ENCODE peak calls at places on chromosomes 7 and 10, in nine cellular contexts. O is mesenchymal stem cell, S is neural progenitor cell, P is lung, E is adrenal gland, Z is PC-9, U is upper lobe of right lung, B is breast epithelium, J is ovary. L is an unnamed sample.
A peak's percentile ranks its signal among the peaks of the same experiment; 100 is the strongest.

GRCh38 chr10:60048146-60048545 is 141.8 kb upstream of the CCDC6 start:
- DNase-seq in O (peak; percentile 13), S (peak; percentile 80), P (no peak), E (no peak), Z (peak; percentile 51), U (no peak), B (no peak), J (no peak), L (no peak)

GRCh38 chr10:132405463-132405991 is 8.5 kb downstream of the PWWP2B start:
- DNase-seq in O (no peak), S (no peak), P (no peak), E (no peak), Z (no peak), U (no peak), B (no peak), J (no peak), L (no peak)

GRCh38 chr10:114526112-114526496 is 121.8 kb upstream of the AFAP1L2 start:
- DNase-seq in O (peak; percentile 71), S (no peak), P (no peak), E (no peak), Z (no peak), U (no peak), B (no peak), J (no peak), L (no peak)

GRCh38 chr7:151736403-151736909 is 140.5 kb downstream of the PRKAG2 start:
- DNase-seq in O (peak; percentile 99), S (peak; percentile 65), P (peak; percentile 59), E (peak; percentile 69), Z (peak; percentile 90), U (no peak), B (peak; percentile 85), J (peak; percentile 65), L (peak; percentile 87)

GRCh38 chr10:90859321-90859751 is 1.5 kb upstream of the HTR7 start:
- DNase-seq in O (peak; percentile 86), S (no peak), P (no peak), E (no peak), Z (no peak), U (no peak), B (no peak), J (no peak), L (no peak)

GRCh38 chr10:97612386-97612785 is 20.9 kb downstream of the MORN4 start:
- DNase-seq in O (peak; percentile 51), S (peak; percentile 41), P (no peak), E (no peak), Z (peak; percentile 10), U (no peak), B (no peak), J (no peak), L (no peak)

GRCh38 chr10:72285972-72286521 is 12.3 kb downstream of the DDIT4 start:
- DNase-seq in O (no peak), S (no peak), P (no peak), E (no peak), Z (no peak), U (no peak), B (no peak), J (no peak), L (no peak)

GRCh38 chr10:101961591-101962498 is 94.1 kb downstream of the ARMH3 start:
- DNase-seq in O (peak; percentile 50), S (no peak), P (peak; percentile 71), E (peak; percentile 87), Z (no peak), U (no peak), B (no peak), J (no peak), L (no peak)

GRCh38 chr7:88312061-88312663 is 5.5 kb upstream of the STEAP4 start:
- DNase-seq in O (no peak), S (no peak), P (peak; percentile 38), E (peak; percentile 54), Z (no peak), U (no peak), B (no peak), J (no peak), L (peak; percentile 80)

GRCh38 chr10:91681361-91682276 is 48.7 kb upstream of the PPP1R3C start:
- DNase-seq in O (no peak), S (no peak), P (no peak), E (no peak), Z (no peak), U (no peak), B (peak; percentile 63), J (no peak), L (no peak)

GRCh38 chr7:108017776-108018151 is 14.8 kb upstream of the LAMB1 start:
- DNase-seq in O (no peak), S (no peak), P (no peak), E (no peak), Z (no peak), U (no peak), B (no peak), J (no peak), L (no peak)

GRCh38 chr7:19408821-19409220 is 263.6 kb upstream of the FERD3L start:
- DNase-seq in O (peak; percentile 15), S (no peak), P (no peak), E (no peak), Z (no peak), U (no peak), B (no peak), J (no peak), L (no peak)

GRCh38 chr10:11685787-11686218 is 56.4 kb upstream of the ECHDC3 start:
- DNase-seq in O (peak; percentile 50), S (no peak), P (peak; percentile 65), E (peak; percentile 58), Z (peak; percentile 56), U (peak; percentile 80), B (peak; percentile 69), J (peak; percentile 86), L (peak; percentile 77)

GRCh38 chr10:11689945-11690736 is 52.0 kb upstream of the ECHDC3 start:
- DNase-seq in O (no peak), S (no peak), P (no peak), E (no peak), Z (no peak), U (no peak), B (no peak), J (no peak), L (no peak)

GRCh38 chr10:11684717-11685645 is 57.2 kb upstream of the ECHDC3 start:
- DNase-seq in O (peak; percentile 83), S (peak; percentile 44), P (peak; percentile 73), E (peak; percentile 61), Z (peak; percentile 73), U (peak; percentile 81), B (peak; percentile 90), J (peak; percentile 66), L (peak; percentile 87)

GRCh38 chr10:11687779-11688447 is 54.3 kb upstream of the ECHDC3 start:
- DNase-seq in O (no peak), S (no peak), P (no peak), E (no peak), Z (peak; percentile 84), U (no peak), B (peak; percentile 76), J (no peak), L (no peak)

DNA sequence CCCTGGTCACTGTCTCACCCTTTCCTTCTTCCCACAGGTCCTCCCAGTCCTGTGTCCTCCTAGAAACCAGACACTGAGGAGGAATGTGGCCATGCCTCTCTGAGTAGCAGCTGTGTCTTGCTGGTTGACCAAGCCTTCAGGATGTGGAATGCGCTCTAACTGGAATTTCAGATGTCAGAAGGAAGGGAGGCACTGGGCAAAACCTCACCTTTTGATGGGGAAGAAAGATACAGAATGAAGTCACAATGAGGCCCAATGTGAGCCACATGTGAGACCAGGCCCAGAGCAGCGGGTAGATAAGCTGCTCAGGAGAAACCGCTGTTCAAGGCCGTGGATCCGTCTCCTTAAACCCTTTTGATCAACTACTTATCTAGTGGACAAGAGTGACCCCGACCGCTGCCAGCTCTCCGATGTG is 54.8 kb upstream of the ECHDC3 start:
- DNase-seq in O (peak; percentile 12), S (no peak), P (no peak), E (peak; percentile 33), Z (peak; percentile 84), U (no peak), B (peak; percentile 75), J (no peak), L (no peak)
- H3K4me1 ChIP-seq in O (peaks cover 4% of the 10 kb centered on the region), S (no peaks in the 10 kb centered on the region), P (peaks cover 16% of the 10 kb centered on the region), E (peaks cover 31% of the 10 kb centered on the region), Z (peaks cover 61% of the 10 kb centered on the region), U (peaks cover 26% of the 10 kb centered on the region), B (peaks cover 2% of the 10 kb centered on the region), J (peaks cover 2% of the 10 kb centered on the region), L (no peaks in the 10 kb centered on the region)

DNA sequence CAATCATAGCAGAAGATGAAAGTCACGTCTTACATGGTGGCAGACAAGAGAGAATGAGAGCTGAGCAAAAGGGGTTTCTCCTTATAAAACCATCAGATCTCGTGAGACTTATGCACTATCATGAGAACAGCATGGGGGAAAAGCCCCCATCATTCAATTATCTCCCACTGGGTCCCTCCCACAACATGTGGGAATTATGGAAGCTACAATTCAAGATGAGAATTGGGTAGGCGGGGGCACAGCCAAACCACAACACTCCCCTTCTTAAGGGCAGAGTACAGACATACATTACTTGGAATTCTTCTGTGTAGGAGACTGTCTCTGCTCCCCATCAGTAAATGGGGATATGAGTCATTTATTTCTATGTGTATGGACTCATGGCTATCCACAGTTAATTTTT is 31.2 kb downstream of the FAM171A1 start:
- DNase-seq in O (no peak), S (no peak), P (no peak), E (no peak), Z (no peak), U (no peak), B (no peak), J (no peak), L (no peak)
- H3K27ac ChIP-seq in O (no peak overlapping the region), S (no peak overlapping the region), P (no peak overlapping the region), E (no peak overlapping the region), Z (no peak overlapping the region), U (no peak overlapping the region), B (no peak overlapping the region), J (no peak overlapping the region), L (no peak overlapping the region)

GRCh38 chr7:150337179-150337578 is 4.2 kb downstream of the RARRES2 start:
- DNase-seq in O (no peak), S (no peak), P (no peak), E (no peak), Z (no peak), U (peak; percentile 63), B (no peak), J (no peak), L (no peak)
- H3K4me1 ChIP-seq in O (peaks cover 22% of the 10 kb centered on the region), S (peaks cover 26% of the 10 kb centered on the region), P (peaks cover 3% of the 10 kb centered on the region), E (peaks cover 29% of the 10 kb centered on the region), Z (no peaks in the 10 kb centered on the region), U (peaks cover 7% of the 10 kb centered on the region), B (no peaks in the 10 kb centered on the region), J (peaks cover 26% of the 10 kb centered on the region), L (no peaks in the 10 kb centered on the region)

GRCh38 chr7:24903559-24903958 is 76.4 kb downstream of the OSBPL3 start:
- DNase-seq in O (no peak), S (no peak), P (no peak), E (no peak), Z (no peak), U (no peak), B (no peak), J (no peak), L (no peak)
- H3K27ac ChIP-seq in O (no peak overlapping the region), S (no peak overlapping the region), P (no peak overlapping the region), E (no peak overlapping the region), Z (no peak overlapping the region), U (no peak overlapping the region), B (no peak overlapping the region), J (no peak overlapping the region), L (no peak overlapping the region)

GRCh38 chr7:45401851-45402250 is 172.3 kb upstream of the ADCY1 start:
- DNase-seq in O (no peak), S (no peak), P (no peak), E (no peak), Z (no peak), U (no peak), B (no peak), J (no peak), L (no peak)
- H3K4me1 ChIP-seq in O (no peaks in the 10 kb centered on the region), S (no peaks in the 10 kb centered on the region), P (no peaks in the 10 kb centered on the region), E (no peaks in the 10 kb centered on the region), Z (peaks cover 19% of the 10 kb centered on the region), U (no peaks in the 10 kb centered on the region), B (no peaks in the 10 kb centered on the region), J (no peaks in the 10 kb centered on the region), L (no peaks in the 10 kb centered on the region)

GRCh38 chr10:127406018-127406550 is 143.0 kb upstream of the NPS start:
- DNase-seq in O (no peak), S (no peak), P (no peak), E (no peak), Z (no peak), U (peak; percentile 13), B (no peak), J (no peak), L (no peak)
- H3K27ac ChIP-seq in O (no peak overlapping the region), S (no peak overlapping the region), P (no peak overlapping the region), E (no peak overlapping the region), Z (no peak overlapping the region), U (no peak overlapping the region), B (no peak overlapping the region), J (no peak overlapping the region), L (no peak overlapping the region)

L was measured in aorta.